ENCODE peak calls at places on chromosomes 12 and 14, in six cellular contexts. One of them, this sample, is unnamed.

GRCh38 chr12:57632898-57633825 is at the start of gene B4GALNT1:
- DNase-seq in HepG2: no peak
- DNase-seq in K562: peak
- DNase-seq in GM12878: no peak
- DNase-seq in GM12891: peak
- DNase-seq in H1: no peak
- DNase-seq in this sample: peak

GRCh38 chr12:57887631-57888406 is 41.3 kb upstream of the CTDSP2 start:
- DNase-seq in HepG2: no peak
- DNase-seq in K562: no peak
- DNase-seq in GM12878: no peak
- DNase-seq in GM12891: no peak
- DNase-seq in H1: no peak
- DNase-seq in this sample: no peak

GRCh38 chr14:103108749-103109207 is 14.3 kb downstream of the EXOC3L4 start:
- DNase-seq in HepG2: no peak
- DNase-seq in K562: peak
- DNase-seq in GM12878: no peak
- DNase-seq in GM12891: peak
- DNase-seq in H1: no peak
- DNase-seq in this sample: peak

GRCh38 chr12:89622115-89622514 is 86.5 kb downstream of the ATP2B1 start:
- DNase-seq in HepG2: no peak
- DNase-seq in K562: no peak
- DNase-seq in GM12878: no peak
- DNase-seq in GM12891: no peak
- DNase-seq in H1: no peak
- DNase-seq in this sample: no peak

GRCh38 chr12:3132636-3133409 is 55.6 kb downstream of the TSPAN9 start:
- DNase-seq in HepG2: no peak
- DNase-seq in K562: no peak
- DNase-seq in GM12878: no peak
- DNase-seq in GM12891: no peak
- DNase-seq in H1: peak
- DNase-seq in this sample: no peak

GRCh38 chr12:1934068-1934467 is 15.6 kb upstream of the CACNA2D4 start:
- DNase-seq in HepG2: no peak
- DNase-seq in K562: no peak
- DNase-seq in GM12878: no peak
- DNase-seq in GM12891: no peak
- DNase-seq in H1: peak
- DNase-seq in this sample: no peak

GRCh38 chr12:21797539-21797938 is 23.0 kb upstream of the KCNJ8 start:
- DNase-seq in HepG2: no peak
- DNase-seq in K562: no peak
- DNase-seq in GM12878: no peak
- DNase-seq in GM12891: no peak
- DNase-seq in H1: no peak
- DNase-seq in this sample: no peak

GRCh38 chr12:29589852-29590251 is 92.4 kb upstream of the OVCH1 start:
- DNase-seq in HepG2: no peak
- DNase-seq in K562: no peak
- DNase-seq in GM12878: no peak
- DNase-seq in GM12891: no peak
- DNase-seq in H1: no peak
- DNase-seq in this sample: no peak

GRCh38 chr12:27875677-27876076 is 95.6 kb upstream of the MANSC4 start:
- DNase-seq in HepG2: no peak
- DNase-seq in K562: no peak
- DNase-seq in GM12878: no peak
- DNase-seq in GM12891: no peak
- DNase-seq in H1: no peak
- DNase-seq in this sample: no peak

GRCh38 chr12:128619263-128619662 is 204.5 kb downstream of the SLC15A4 start:
- DNase-seq in HepG2: no peak
- DNase-seq in K562: no peak
- DNase-seq in GM12878: no peak
- DNase-seq in GM12891: no peak
- DNase-seq in H1: no peak
- DNase-seq in this sample: no peak

GRCh38 chr14:57480044-57480443 is 13.6 kb downstream of the CCDC198 start:
- DNase-seq in HepG2: no peak
- DNase-seq in K562: no peak
- DNase-seq in GM12878: no peak
- DNase-seq in GM12891: no peak
- DNase-seq in H1: no peak
- DNase-seq in this sample: no peak

GRCh38 chr12:16350682-16351081 is 3.2 kb downstream of the MGST1 start:
- DNase-seq in HepG2: peak
- DNase-seq in K562: no peak
- DNase-seq in GM12878: no peak
- DNase-seq in GM12891: no peak
- DNase-seq in H1: no peak
- DNase-seq in this sample: no peak

GRCh38 chr14:106459971-106460730 is 933.8 kb downstream of the TMEM121 start:
- DNase-seq in HepG2: no peak
- DNase-seq in K562: peak
- DNase-seq in GM12878: no peak
- DNase-seq in GM12891: peak
- DNase-seq in H1: no peak
- DNase-seq in this sample: peak

GRCh38 chr14:101948666-101949205 is 15.6 kb upstream of the DYNC1H1 start:
- DNase-seq in HepG2: no peak
- DNase-seq in K562: no peak
- DNase-seq in GM12878: no peak
- DNase-seq in GM12891: no peak
- DNase-seq in H1: no peak
- DNase-seq in this sample: no peak

GRCh38 chr12:132986885-132987225 is 688 bp downstream of the ZNF26 start:
- DNase-seq in HepG2: peak
- DNase-seq in K562: no peak
- DNase-seq in GM12878: no peak
- DNase-seq in GM12891: no peak
- DNase-seq in H1: no peak
- DNase-seq in this sample: no peak

DNA sequence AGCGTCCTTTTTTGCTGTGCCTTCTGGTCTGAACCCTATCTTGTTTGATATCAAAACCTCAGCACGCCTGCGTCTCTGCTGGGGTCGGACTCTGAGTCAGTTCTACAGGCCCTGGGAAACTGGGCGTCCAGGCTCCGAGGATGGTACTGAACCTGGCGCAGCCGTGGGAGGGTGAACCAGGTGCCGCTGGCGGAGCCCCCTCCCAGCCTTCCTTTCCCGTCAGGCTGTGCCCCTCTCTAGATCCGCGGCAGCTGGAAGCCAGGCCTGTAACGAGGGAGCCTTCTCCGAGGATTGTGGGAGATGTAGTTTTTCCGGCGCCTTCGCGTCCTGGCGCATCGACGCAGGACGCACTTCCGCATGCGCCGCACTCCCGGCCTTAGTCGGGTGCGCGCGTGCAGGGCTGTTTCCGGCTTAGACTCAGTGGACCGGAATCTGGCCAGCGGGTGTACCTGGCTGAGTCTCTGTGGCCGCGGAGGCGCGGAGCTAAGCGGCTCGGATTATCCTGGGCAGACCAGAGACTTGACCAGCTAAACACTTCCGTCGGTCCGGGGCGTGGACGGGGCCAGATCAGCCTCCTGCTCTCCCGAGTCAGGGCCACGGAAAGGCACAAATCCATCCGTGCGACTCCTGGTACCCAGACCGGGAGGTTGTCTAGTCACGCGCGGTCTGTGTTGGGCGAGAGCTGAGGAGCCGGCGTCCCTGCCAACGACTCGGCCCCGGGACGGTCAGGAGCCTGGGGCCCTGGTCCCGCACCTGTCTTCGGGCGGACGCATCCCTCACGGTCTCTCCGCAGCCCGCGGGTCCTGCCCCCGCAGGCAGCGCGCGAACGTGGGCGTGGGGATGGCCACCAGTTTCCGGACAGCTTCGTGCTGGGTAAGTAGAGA is at the start of gene ZNF26:
- DNase-seq in HepG2: peak
- DNase-seq in K562: peak
- DNase-seq in GM12878: peak
- DNase-seq in GM12891: peak
- DNase-seq in H1: peak
- DNase-seq in this sample: peak
- TF ChIP-seq POLR2A in HepG2: peak
- TF ChIP-seq POLR2A in K562: peak
- TF ChIP-seq POLR2A in GM12878: peak
- TF ChIP-seq POLR2A in GM12891: peak
- TF ChIP-seq POLR2A in H1: no peak
- TF ChIP-seq POLR2A in this sample: peak

DNA sequence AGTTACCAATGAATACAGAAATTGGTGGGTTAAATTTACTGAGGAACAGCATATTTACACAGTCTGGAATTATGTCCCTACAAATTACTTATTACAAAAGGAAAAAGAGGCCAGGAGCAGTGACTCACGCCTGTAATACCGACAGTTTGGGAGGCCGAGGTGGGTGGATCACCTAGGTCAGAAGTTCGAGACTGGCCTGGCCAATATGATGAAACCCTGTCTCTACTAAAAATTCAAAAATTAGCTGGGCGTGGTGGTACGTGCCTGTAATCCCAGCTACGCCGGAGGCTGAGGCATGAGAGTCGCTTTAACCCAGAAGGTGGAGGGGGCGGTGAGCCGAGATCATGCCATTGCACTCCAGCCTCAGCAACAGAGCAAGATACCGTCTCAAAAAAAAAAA is 52.6 kb downstream of the HECTD1 start:
- DNase-seq in HepG2: no peak
- DNase-seq in K562: no peak
- DNase-seq in GM12878: no peak
- DNase-seq in GM12891: no peak
- DNase-seq in H1: no peak
- DNase-seq in this sample: no peak
- TF ChIP-seq POLR2AphosphoS5 in HepG2: no peak
- TF ChIP-seq POLR2AphosphoS5 in K562: no peak
- TF ChIP-seq POLR2AphosphoS5 in GM12878: no peak
- TF ChIP-seq POLR2AphosphoS5 in GM12891: no peak
- TF ChIP-seq POLR2AphosphoS5 in H1: no peak
- TF ChIP-seq POLR2AphosphoS5 in this sample: no peak

DNA sequence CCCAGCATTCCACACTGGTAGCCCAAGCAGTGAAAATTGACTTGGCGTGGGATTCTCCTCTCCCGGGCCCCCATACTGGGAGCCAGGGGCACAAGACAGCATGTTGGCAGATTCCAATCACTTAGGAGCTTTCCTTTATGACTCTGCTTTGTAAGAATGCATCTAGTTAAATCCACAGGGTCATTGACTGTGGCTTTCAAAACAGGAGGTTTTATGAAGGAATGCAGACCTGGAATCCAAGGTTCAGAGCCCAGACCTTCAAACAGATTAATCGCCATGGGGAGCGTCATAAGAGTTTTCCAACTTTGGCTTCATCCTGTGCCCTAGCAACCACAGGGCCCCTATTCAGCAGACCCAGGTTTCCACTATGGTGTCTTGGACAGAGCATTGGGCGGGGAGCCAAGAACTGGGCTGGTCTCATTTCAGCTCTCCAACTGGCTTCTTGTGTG is 76.4 kb upstream of the RMST start:
- DNase-seq in HepG2: peak
- DNase-seq in K562: no peak
- DNase-seq in GM12878: no peak
- DNase-seq in GM12891: no peak
- DNase-seq in H1: no peak
- DNase-seq in this sample: no peak
- TF ChIP-seq TAF1 in HepG2: no peak
- TF ChIP-seq TAF1 in K562: no peak
- TF ChIP-seq TAF1 in GM12878: no peak
- TF ChIP-seq TAF1 in GM12891: no peak
- TF ChIP-seq TAF1 in H1: no peak
- TF ChIP-seq TAF1 in this sample: no peak

DNA sequence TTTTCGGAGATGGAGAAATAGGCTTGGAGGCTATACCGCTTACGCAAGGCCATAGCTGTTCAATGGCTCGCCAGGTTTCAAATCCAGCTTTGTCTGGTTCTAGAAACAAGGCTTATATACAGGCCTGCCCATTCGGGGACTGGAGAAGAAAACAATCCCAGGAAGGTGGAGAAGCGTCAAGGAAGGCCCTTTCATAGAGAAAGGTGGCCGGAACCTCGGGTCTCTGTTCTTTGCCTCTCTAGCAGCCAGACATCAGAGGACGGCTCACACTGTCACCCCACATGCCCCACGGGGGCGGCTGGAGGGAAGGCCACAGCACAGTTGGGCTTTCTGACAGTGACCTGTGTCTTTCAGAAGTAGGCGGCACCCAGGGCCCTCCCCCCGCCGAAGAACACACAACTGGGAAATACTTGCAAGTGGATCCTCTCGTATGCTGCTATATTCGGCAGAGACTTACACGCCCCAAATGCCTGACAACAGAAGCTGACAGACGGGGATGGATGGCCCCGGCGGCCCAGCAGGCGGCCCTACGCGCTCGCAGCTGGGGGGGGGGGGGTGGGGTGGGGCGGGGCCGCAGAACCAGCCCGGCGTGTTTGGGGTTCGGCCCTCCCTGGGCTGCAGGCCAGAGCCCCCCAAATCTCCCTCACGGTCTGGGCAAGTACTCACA is 4.5 kb upstream of the SETD1B start:
- DNase-seq in HepG2: peak
- DNase-seq in K562: peak
- DNase-seq in GM12878: no peak
- DNase-seq in GM12891: no peak
- DNase-seq in H1: no peak
- DNase-seq in this sample: peak
- TF ChIP-seq POLR2A in HepG2: no peak
- TF ChIP-seq POLR2A in K562: no peak
- TF ChIP-seq POLR2A in GM12878: no peak
- TF ChIP-seq POLR2A in GM12891: no peak
- TF ChIP-seq POLR2A in H1: no peak
- TF ChIP-seq POLR2A in this sample: no peak

GRCh38 chr14:73720636-73721035 is 6.5 kb upstream of the PNMA1 start:
- DNase-seq in HepG2: no peak
- DNase-seq in K562: no peak
- DNase-seq in GM12878: no peak
- DNase-seq in GM12891: no peak
- DNase-seq in H1: no peak
- DNase-seq in this sample: no peak

GRCh38 chr14:73721101-73721821 is 7.1 kb upstream of the PNMA1 start:
- DNase-seq in HepG2: no peak
- DNase-seq in K562: no peak
- DNase-seq in GM12878: no peak
- DNase-seq in GM12891: no peak
- DNase-seq in H1: no peak
- DNase-seq in this sample: no peak

GRCh38 chr14:73723799-73724621 is 9.8 kb upstream of the PNMA1 start:
- DNase-seq in HepG2: no peak
- DNase-seq in K562: no peak
- DNase-seq in GM12878: no peak
- DNase-seq in GM12891: no peak
- DNase-seq in H1: no peak
- DNase-seq in this sample: peak

GRCh38 chr14:73723411-73723798 is 9.2 kb upstream of the PNMA1 start:
- DNase-seq in HepG2: no peak
- DNase-seq in K562: no peak
- DNase-seq in GM12878: no peak
- DNase-seq in GM12891: no peak
- DNase-seq in H1: no peak
- DNase-seq in this sample: no peak

GRCh38 chr14:73722581-73722980 is 8.4 kb upstream of the PNMA1 start:
- DNase-seq in HepG2: no peak
- DNase-seq in K562: no peak
- DNase-seq in GM12878: no peak
- DNase-seq in GM12891: no peak
- DNase-seq in H1: no peak
- DNase-seq in this sample: no peak
- TF ChIP-seq POLR2AphosphoS5 in HepG2: no peak
- TF ChIP-seq POLR2AphosphoS5 in K562: no peak
- TF ChIP-seq POLR2AphosphoS5 in GM12878: no peak
- TF ChIP-seq POLR2AphosphoS5 in GM12891: no peak
- TF ChIP-seq POLR2AphosphoS5 in H1: no peak
- TF ChIP-seq POLR2AphosphoS5 in this sample: no peak

This sample was measured in GM12892.